ENCODE peak calls at places on chromosomes 5 and 9, in nine cellular contexts. O is spleen, W is tibial nerve, G is MM.1S, S is fibroblast of lung, T is GM12878, A is uterus, B is RWPE2, C is Peyer's patch. H is an unnamed sample.

GRCh38 chr5:81506900-81507588 is 113.1 kb upstream of the ACOT12 start:
- DNase-seq in O (no peak), W (peak; percentile 70), G (peak; percentile 86), S (peak; percentile 87), T (peak; percentile 67), A (peak; percentile 72), B (no peak), C (no peak), H (peak; percentile 62)

GRCh38 chr5:170333161-170333909 is 35.8 kb upstream of the LCP2 start:
- DNase-seq in O (peak; percentile 85), W (no peak), G (peak; percentile 84), S (no peak), T (peak; percentile 79), A (no peak), B (no peak), C (peak; percentile 74), H (no peak)

GRCh38 chr5:35919191-35919590 is 19.2 kb downstream of the CAPSL start:
- DNase-seq in O (no peak), W (peak; percentile 15), G (no peak), S (peak; percentile 94), T (no peak), A (no peak), B (peak; percentile 96), C (no peak), H (peak; percentile 27)

GRCh38 chr9:83596899-83597504 is 25.9 kb upstream of the IDNK start:
- DNase-seq in O (no peak), W (peak; percentile 45), G (peak; percentile 31), S (no peak), T (no peak), A (no peak), B (no peak), C (no peak), H (peak; percentile 51)

GRCh38 chr5:114249838-114250237 is 112.0 kb upstream of the KCNN2 start:
- DNase-seq in O (no peak), W (no peak), G (no peak), S (peak; percentile 69), T (no peak), A (no peak), B (no peak), C (no peak), H (no peak)

GRCh38 chr9:8857330-8858249 is 1058.0 kb upstream of the DMAC1 start:
- DNase-seq in O (peak; percentile 76), W (peak; percentile 27), G (peak; percentile 54), S (peak; percentile 52), T (no peak), A (peak; percentile 57), B (no peak), C (no peak), H (peak; percentile 53)

GRCh38 chr5:137119321-137119720 is 379.8 kb downstream of the SPOCK1 start:
- DNase-seq in O (no peak), W (no peak), G (no peak), S (no peak), T (no peak), A (peak; percentile 25), B (no peak), C (no peak), H (no peak)

GRCh38 chr5:10684303-10685086 is 76.5 kb downstream of the DAP start:
- DNase-seq in O (no peak), W (no peak), G (no peak), S (no peak), T (no peak), A (no peak), B (peak; percentile 42), C (no peak), H (no peak)

GRCh38 chr5:119275146-119275872 is 80.5 kb upstream of the TNFAIP8 start:
- DNase-seq in O (no peak), W (no peak), G (no peak), S (peak; percentile 78), T (no peak), A (no peak), B (no peak), C (no peak), H (no peak)

GRCh38 chr5:132546108-132546507 is 2.8 kb upstream of the IL5 start:
- DNase-seq in O (no peak), W (no peak), G (peak; percentile 40), S (no peak), T (no peak), A (no peak), B (no peak), C (no peak), H (no peak)

GRCh38 chr9:133332381-133332730 is 3.6 kb downstream of the SURF6 start:
- DNase-seq in O (peak; percentile 65), W (no peak), G (no peak), S (no peak), T (no peak), A (no peak), B (no peak), C (no peak), H (no peak)
- H3K36me3 ChIP-seq in O (peaks cover 45% of the 10 kb centered on the region), W (peaks cover 59% of the 10 kb centered on the region), G (peaks cover 13% of the 10 kb centered on the region), S (peaks cover 24% of the 10 kb centered on the region), T (peaks cover 14% of the 10 kb centered on the region), A (no peaks in the 10 kb centered on the region), B (peaks cover 44% of the 10 kb centered on the region), C (peaks cover 33% of the 10 kb centered on the region), H (no peaks in the 10 kb centered on the region)

DNA sequence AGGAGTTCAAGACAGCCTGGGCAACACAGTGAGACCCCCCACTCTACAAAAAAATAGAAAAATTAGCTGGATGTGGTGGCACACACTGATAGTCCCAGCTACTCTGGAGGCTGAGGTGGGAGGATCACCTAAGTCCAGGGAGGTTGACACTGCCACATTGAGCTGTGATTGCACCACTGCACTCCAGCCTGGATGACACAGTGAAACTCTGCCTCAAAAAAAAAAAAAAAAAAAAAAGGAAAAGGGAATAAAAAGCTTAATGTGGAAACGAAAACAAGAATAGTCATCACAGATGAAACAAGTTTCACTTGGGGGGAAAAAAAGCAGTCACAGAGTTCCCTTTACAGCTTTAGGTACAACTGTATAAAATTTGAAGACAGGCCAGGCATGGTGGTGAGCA is 84.2 kb downstream of the FNBP1 start:
- DNase-seq in O (no peak), W (no peak), G (no peak), S (no peak), T (no peak), A (no peak), B (no peak), C (no peak), H (no peak)
- H3K27ac ChIP-seq in O (peak overlapping the region; percentile 51), W (no peak overlapping the region), G (no peak overlapping the region), S (no peak overlapping the region), T (peak overlapping the region; percentile 87), A (no peak overlapping the region), B (no peak overlapping the region), C (no peak overlapping the region), H (no peak overlapping the region)

GRCh38 chr5:141383345-141383744 is 803 bp downstream of the PCDHGA7 start:
- DNase-seq in O (no peak), W (no peak), G (no peak), S (no peak), T (no peak), A (no peak), B (no peak), C (no peak), H (no peak)

GRCh38 chr5:141384471-141385267 is 2.1 kb downstream of the PCDHGA7 start:
- DNase-seq in O (no peak), W (no peak), G (no peak), S (no peak), T (no peak), A (no peak), B (no peak), C (no peak), H (no peak)

GRCh38 chr5:141388661-141389060 is 1.2 kb downstream of the PCDHGB4 start:
- DNase-seq in O (no peak), W (no peak), G (no peak), S (no peak), T (no peak), A (no peak), B (no peak), C (no peak), H (no peak)

DNA sequence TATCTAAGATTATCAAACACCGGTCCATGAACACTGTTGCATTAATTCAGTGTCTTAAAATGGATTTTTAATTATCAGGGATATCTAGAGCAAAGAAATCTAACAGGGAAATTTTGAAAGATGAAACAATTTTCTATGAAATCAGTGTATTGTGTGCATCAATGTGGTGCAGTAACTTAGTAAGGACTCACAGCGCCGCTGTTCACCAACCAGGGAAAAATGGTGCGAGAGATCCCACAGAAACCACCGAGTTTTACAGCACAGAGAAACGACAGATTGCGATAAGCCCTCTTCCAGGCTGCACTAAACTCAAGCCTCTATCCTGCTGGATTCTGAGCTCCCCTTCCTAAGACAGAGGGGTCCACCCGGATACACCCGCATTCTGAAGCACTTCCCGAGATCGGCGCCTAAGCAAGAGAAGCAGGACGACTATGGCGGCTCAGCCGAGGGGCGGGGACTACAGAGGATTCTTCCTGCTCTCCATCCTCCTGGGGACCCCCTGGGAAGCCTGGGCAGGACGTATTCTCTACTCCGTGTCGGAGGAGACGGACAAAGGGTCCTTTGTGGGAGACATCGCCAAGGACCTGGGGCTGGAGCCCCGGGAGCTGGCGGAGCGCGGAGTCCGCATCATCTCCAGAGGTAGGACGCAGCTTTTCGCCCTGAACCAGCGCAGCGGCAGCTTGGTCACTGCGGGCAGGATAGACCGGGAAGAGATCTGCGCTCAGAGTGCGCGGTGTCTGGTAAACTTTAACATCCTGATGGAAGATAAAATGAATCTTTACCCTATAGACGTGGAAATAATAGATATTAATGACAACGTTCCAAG is at the start of gene PCDHGA7:
- DNase-seq in O (no peak), W (no peak), G (peak; percentile 60), S (peak; percentile 48), T (no peak), A (no peak), B (no peak), C (no peak), H (no peak)
- H3K9me3 ChIP-seq in O (no peaks in the 10 kb centered on the region), W (no peaks in the 10 kb centered on the region), G (no peaks in the 10 kb centered on the region), S (peaks cover 2% of the 10 kb centered on the region), T (no peaks in the 10 kb centered on the region), A (peaks cover 90% of the 10 kb centered on the region), B (peaks cover 16% of the 10 kb centered on the region), C (peaks cover 7% of the 10 kb centered on the region), H (peaks cover 19% of the 10 kb centered on the region)

GRCh38 chr5:179823937-179824744 is 3.4 kb downstream of the SQSTM1 start:
- DNase-seq in O (peak; percentile 78), W (no peak), G (no peak), S (no peak), T (no peak), A (no peak), B (peak; percentile 64), C (no peak), H (peak; percentile 19)
- H3K36me3 ChIP-seq in O (peaks cover 54% of the 10 kb centered on the region), W (peaks cover 67% of the 10 kb centered on the region), G (peaks cover 29% of the 10 kb centered on the region), S (peaks cover 48% of the 10 kb centered on the region), T (peaks cover 28% of the 10 kb centered on the region), A (no peaks in the 10 kb centered on the region), B (peaks cover 70% of the 10 kb centered on the region), C (peaks cover 71% of the 10 kb centered on the region), H (peaks cover 69% of the 10 kb centered on the region)

H was measured in adrenal gland.